ENCODE peak calls at places on chromosome 16, in nine cellular contexts. S is suprapubic skin, Y is psoas muscle, H is prostate gland, C is A549, M is ovary, O is fibroblast of lung, A is esophagus squamous epithelium, F is Karpas-422. K is an unnamed sample. For H3K4me1, the result is how much of the 10 kb centered on the place peaks cover.

GRCh38 chr16:57725077-57725953 is 10.3 kb upstream of the KATNB1 start:
- DNase-seq in A (no peak), H (no peak), C (no peak), F (no peak), S (no peak), M (no peak), Y (no peak), O (no peak), K (no peak)

GRCh38 chr16:54194008-54194731 is 92.4 kb downstream of the IRX3 start:
- DNase-seq in M (peak), H (peak), S (peak), F (no peak), C (no peak), O (peak), Y (peak), A (no peak), K (no peak)

GRCh38 chr16:28310796-28311195 is 18.5 kb downstream of the SBK1 start:
- DNase-seq in C (no peak), M (no peak), O (no peak), F (no peak), H (no peak), S (no peak), Y (no peak), A (no peak), K (no peak)

GRCh38 chr16:80144191-80144590 is 396.6 kb upstream of the DYNLRB2 start:
- DNase-seq in M (no peak), H (no peak), C (no peak), S (no peak), F (no peak), O (peak), Y (no peak), A (no peak), K (no peak)

GRCh38 chr16:53129281-53130192 is 74.7 kb downstream of the CHD9 start:
- DNase-seq in M (no peak), C (no peak), Y (no peak), H (peak), A (no peak), F (peak), S (no peak), O (peak), K (no peak)

GRCh38 chr16:53821487-53821886 is 117.5 kb downstream of the FTO start:
- DNase-seq in M (no peak), Y (no peak), C (no peak), F (no peak), S (no peak), H (no peak), O (no peak), A (no peak), K (no peak)

GRCh38 chr16:24430937-24431760 is 108.2 kb upstream of the RBBP6 start:
- DNase-seq in H (no peak), M (no peak), S (no peak), O (no peak), Y (no peak), F (no peak), C (peak), A (no peak), K (no peak)

GRCh38 chr16:77299395-77299794 is 100.2 kb downstream of the SYCE1L start:
- DNase-seq in Y (no peak), S (no peak), H (no peak), C (no peak), O (no peak), A (no peak), M (no peak), F (peak), K (no peak)

GRCh38 chr16:29114476-29115012 is 129.7 kb downstream of the LAT start:
- DNase-seq in F (no peak), S (no peak), C (no peak), Y (no peak), M (no peak), O (no peak), A (no peak), H (no peak), K (no peak)

GRCh38 chr16:17831330-17831729 is 360.6 kb upstream of the XYLT1 start:
- DNase-seq in Y (no peak), H (no peak), F (no peak), M (no peak), C (peak), S (no peak), A (no peak), O (no peak), K (no peak)

GRCh38 chr16:3086596-3087242 is 12.4 kb downstream of the ZSCAN10 start:
- DNase-seq in Y (no peak), F (no peak), A (no peak), O (no peak), H (no peak), C (no peak), S (no peak), M (no peak), K (peak)

GRCh38 chr16:23148513-23149266 is 562 bp downstream of the USP31 start:
- DNase-seq in C (peak), M (peak), A (peak), H (peak), S (peak), Y (peak), F (peak), O (peak), K (peak)

GRCh38 chr16:72657791-72658190 is 390.1 kb downstream of the ZFHX3 start:
- DNase-seq in S (no peak), O (no peak), M (no peak), Y (no peak), H (no peak), A (no peak), C (no peak), F (no peak), K (no peak)

GRCh38 chr16:27169511-27170071 is 33.7 kb upstream of the KDM8 start:
- DNase-seq in F (no peak), A (no peak), M (no peak), C (peak), O (peak), Y (no peak), H (no peak), S (no peak), K (no peak)

DNA sequence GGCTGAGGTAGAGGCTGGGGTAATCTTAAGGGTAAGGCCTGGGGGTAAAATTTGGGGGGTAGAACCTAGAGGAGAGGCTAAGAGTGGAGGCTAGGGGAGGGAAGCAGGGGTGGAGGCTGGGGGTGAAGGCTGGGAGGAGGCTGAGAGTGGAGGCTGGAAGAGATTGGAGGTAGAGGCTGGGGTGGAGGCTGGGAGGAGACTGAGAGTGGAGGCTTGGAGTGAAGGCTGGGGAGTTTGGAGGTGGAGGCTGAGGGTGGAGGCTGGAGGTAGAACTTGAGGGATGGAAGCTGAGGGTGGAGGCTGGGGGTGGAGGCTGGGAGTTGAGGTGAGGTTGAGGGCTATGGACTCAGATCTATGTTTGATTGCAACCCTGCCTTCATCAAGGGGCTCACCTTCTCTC is 333.6 kb downstream of the C16orf95 start:
- DNase-seq in S (no peak), M (no peak), H (no peak), A (no peak), O (no peak), C (no peak), F (no peak), Y (no peak), K (no peak)
- H3K4me1 ChIP-seq in S (under half), M (under half), H (under half), A (under half), O (under half), C (under half), F (under half), Y (under half), K (under half)

GRCh38 chr16:379961-380836 is 1.6 kb downstream of the PGAP6 start:
- DNase-seq in H (no peak), A (no peak), C (no peak), O (no peak), M (no peak), S (peak), Y (no peak), F (no peak), K (no peak)
- H3K4me3 ChIP-seq in H (peak), A (peak), C (peak), O (peak), M (peak), S (peak), Y (peak), F (peak), K (peak)

GRCh38 chr16:84088695-84089395 is 27.9 kb downstream of the MBTPS1 start:
- DNase-seq in C (peak), H (no peak), A (no peak), F (peak), O (no peak), Y (no peak), S (no peak), M (no peak), K (no peak)
- H3K27ac ChIP-seq in C (no peak), H (no peak), A (no peak), F (peak), O (no peak), Y (no peak), S (no peak), M (no peak), K (no peak)

GRCh38 chr16:67672306-67672705 is 5.7 kb downstream of the C16orf86 start:
- DNase-seq in M (peak), C (no peak), H (no peak), F (no peak), A (no peak), S (no peak), O (no peak), Y (no peak), K (no peak)
- H3K4me1 ChIP-seq in M (under half), C (under half), H (under half), F (half or more), A (half or more), S (half or more), O (under half), Y (under half), K (under half)

GRCh38 chr16:11312718-11313492 is 31.8 kb upstream of the PRM1 start:
- DNase-seq in M (peak), Y (no peak), S (no peak), F (no peak), A (no peak), H (no peak), O (no peak), C (peak), K (no peak)
- H3K4me3 ChIP-seq in M (no peak), Y (no peak), S (no peak), F (no peak), A (no peak), H (no peak), O (no peak), C (no peak), K (no peak)

GRCh38 chr16:5011637-5012036 is 22.1 kb downstream of the NAGPA start:
- DNase-seq in C (no peak), M (no peak), F (no peak), Y (no peak), S (no peak), H (no peak), A (no peak), O (no peak), K (no peak)
- H3K27ac ChIP-seq in C (no peak), M (no peak), F (no peak), Y (no peak), S (no peak), H (no peak), A (no peak), O (no peak), K (no peak)

K was measured in RWPE2.